ENCODE peak calls at places on chromosomes 12 and 14, in five cellular contexts. L is KBM-7, F is Panc1, Y is SHP77, C is thoracic aorta. T is an unnamed sample.

GRCh38 chr12:121804417-121805111 is 755 bp downstream of the SETD1B start:
- DNase-seq in C (no peak), F (no peak), L (peak), Y (peak), T (peak)

GRCh38 chr12:4858385-4858784 is 51.3 kb upstream of the KCNA1 start:
- DNase-seq in C (no peak), Y (no peak), F (no peak), L (no peak), T (no peak)

GRCh38 chr12:52390739-52391617 is 5.5 kb upstream of the KRT84 start:
- DNase-seq in Y (no peak), L (peak), C (no peak), F (no peak), T (no peak)

GRCh38 chr12:1530592-1531159 is 63.7 kb downstream of the FBXL14 start:
- DNase-seq in F (no peak), Y (no peak), L (no peak), C (no peak), T (no peak)

GRCh38 chr14:22685467-22685866 is 41.3 kb upstream of the OR6J1 start:
- DNase-seq in Y (no peak), C (no peak), F (no peak), L (no peak), T (no peak)

GRCh38 chr14:29601559-29602109 is 326.0 kb downstream of the PRKD1 start:
- DNase-seq in Y (no peak), L (no peak), F (no peak), C (no peak), T (no peak)

GRCh38 chr12:6851153-6851920 is at the start of gene CDCA3:
- DNase-seq in L (peak), Y (peak), C (peak), F (peak), T (peak)

GRCh38 chr14:91244501-91244901 is at the start of gene GPR68:
- DNase-seq in F (no peak), L (no peak), C (no peak), Y (peak), T (no peak)

GRCh38 chr12:122350444-122350843 is 72.0 kb downstream of the CLIP1 start:
- DNase-seq in L (no peak), C (peak), Y (no peak), F (no peak), T (no peak)

GRCh38 chr12:131007031-131007793 is 53.5 kb downstream of the ADGRD1 start:
- DNase-seq in F (no peak), C (no peak), Y (no peak), L (no peak), T (no peak)

GRCh38 chr14:50531595-50532501 is 521 bp downstream of the MAP4K5 start:
- DNase-seq in Y (peak), F (no peak), L (peak), C (peak), T (peak)

GRCh38 chr12:6182279-6182898 is 17.8 kb upstream of the CD9 start:
- DNase-seq in C (no peak), F (no peak), L (peak), Y (no peak), T (no peak)

GRCh38 chr14:75980856-75981255 is 939 bp downstream of the TGFB3 start:
- DNase-seq in Y (peak), C (no peak), L (no peak), F (no peak), T (no peak)

GRCh38 chr12:24795699-24796385 is 153.1 kb downstream of the BCAT1 start:
- DNase-seq in L (peak), F (no peak), C (no peak), Y (no peak), T (no peak)

GRCh38 chr12:13164859-13165577 is 31.5 kb upstream of the EMP1 start:
- DNase-seq in C (no peak), Y (no peak), F (no peak), L (no peak), T (no peak)

GRCh38 chr12:43113153-43113552 is 438.9 kb downstream of the ADAMTS20 start:
- DNase-seq in C (no peak), Y (no peak), F (no peak), L (no peak), T (no peak)

GRCh38 chr14:71834308-71835204 is 97.7 kb upstream of the RGS6 start:
- DNase-seq in C (no peak), L (no peak), Y (no peak), F (no peak), T (no peak)

GRCh38 chr14:50545618-50546017 is 13.2 kb upstream of the MAP4K5 start:
- DNase-seq in Y (peak), C (no peak), L (no peak), F (no peak), T (no peak)

GRCh38 chr14:77316872-77317271 is 3.8 kb downstream of the POMT2 start:
- DNase-seq in F (no peak), C (no peak), L (no peak), Y (no peak), T (no peak)